ENCODE peak calls at places on chromosomes 11 and 22, in ten cellular contexts. P is upper lobe of right lung; T is spleen; N is ovary; V is naive thymus-derived CD4-positive, alpha-beta T cell; U is AG04450; K is kidney epithelial cell; A is lower lobe of right lung; B is right atrium auricular region; J is cardiac fibroblast. Q is an unnamed sample.

GRCh38 chr22:47122441-47123000 is 360.1 kb downstream of the TBC1D22A start:
- DNase-seq in P (peak; percentile 39), T (peak; percentile 41), N (peak; percentile 14), V (no peak), U (no peak), K (no peak), A (no peak), B (no peak), J (no peak), Q (no peak)

GRCh38 chr22:43481528-43482309 is 69.9 kb downstream of the MPPED1 start:
- DNase-seq in P (no peak), T (peak; percentile 78), N (no peak), V (peak; percentile 40), U (no peak), K (no peak), A (no peak), B (no peak), J (no peak), Q (no peak)

GRCh38 chr11:2783536-2784082 is 83.8 kb upstream of the KCNQ1OT1 start:
- DNase-seq in P (no peak), T (no peak), N (no peak), V (no peak), U (no peak), K (no peak), A (no peak), B (no peak), J (no peak), Q (no peak)

GRCh38 chr22:46379301-46379930 is 43.9 kb downstream of the TRMU start:
- DNase-seq in P (no peak), T (no peak), N (no peak), V (no peak), U (no peak), K (peak; percentile 67), A (peak; percentile 63), B (no peak), J (no peak), Q (no peak)

GRCh38 chr11:47502767-47503166 is 50.2 kb downstream of the CELF1 start:
- DNase-seq in P (no peak), T (no peak), N (no peak), V (no peak), U (no peak), K (no peak), A (no peak), B (no peak), J (no peak), Q (no peak)

GRCh38 chr11:8080069-8080670 is 841 bp upstream of the TUB start:
- DNase-seq in P (no peak), T (no peak), N (no peak), V (no peak), U (no peak), K (no peak), A (no peak), B (no peak), J (no peak), Q (no peak)

GRCh38 chr11:111624602-111625001 is 22.4 kb downstream of the SIK2 start:
- DNase-seq in P (no peak), T (no peak), N (no peak), V (no peak), U (no peak), K (no peak), A (no peak), B (no peak), J (peak; percentile 54), Q (no peak)

GRCh38 chr11:129694538-129694937 is 121.1 kb upstream of the TMEM45B start:
- DNase-seq in P (peak; percentile 54), T (no peak), N (no peak), V (no peak), U (no peak), K (no peak), A (no peak), B (no peak), J (no peak), Q (no peak)

GRCh38 chr11:57566035-57566504 is 1.4 kb downstream of the UBE2L6 start:
- DNase-seq in P (no peak), T (no peak), N (no peak), V (peak; percentile 42), U (no peak), K (no peak), A (no peak), B (peak; percentile 69), J (peak; percentile 60), Q (no peak)

GRCh38 chr11:19756675-19757475 is 44.2 kb downstream of the NAV2 start:
- DNase-seq in P (no peak), T (no peak), N (peak; percentile 64), V (no peak), U (no peak), K (no peak), A (no peak), B (no peak), J (peak; percentile 60), Q (no peak)
- H3K4me3 ChIP-seq in P (no peak overlapping the region), T (no peak overlapping the region), N (no peak overlapping the region), V (no peak overlapping the region), U (no peak overlapping the region), K (no peak overlapping the region), A (no peak overlapping the region), B (no peak overlapping the region), J (no peak overlapping the region), Q (no peak overlapping the region)

GRCh38 chr11:65745049-65745448 is 24.5 kb upstream of the RNASEH2C start:
- DNase-seq in P (no peak), T (no peak), N (no peak), V (no peak), U (no peak), K (no peak), A (no peak), B (no peak), J (no peak), Q (no peak)
- H3K4me3 ChIP-seq in P (no peak overlapping the region), T (no peak overlapping the region), N (no peak overlapping the region), V (no peak overlapping the region), U (no peak overlapping the region), K (no peak overlapping the region), A (no peak overlapping the region), B (no peak overlapping the region), J (no peak overlapping the region), Q (no peak overlapping the region)

GRCh38 chr11:66418986-66419308 is 1.9 kb upstream of the NPAS4 start:
- DNase-seq in P (no peak), T (no peak), N (no peak), V (no peak), U (no peak), K (no peak), A (no peak), B (no peak), J (no peak), Q (no peak)

GRCh38 chr11:66421492-66422205 is 814 bp downstream of the NPAS4 start:
- DNase-seq in P (peak; percentile 90), T (peak; percentile 91), N (peak; percentile 97), V (peak; percentile 89), U (peak; percentile 77), K (no peak), A (peak; percentile 88), B (peak; percentile 88), J (peak; percentile 94), Q (peak; percentile 54)

GRCh38 chr11:66420671-66421476 is at the start of gene NPAS4:
- DNase-seq in P (no peak), T (no peak), N (no peak), V (no peak), U (no peak), K (no peak), A (no peak), B (no peak), J (no peak), Q (no peak)

GRCh38 chr11:66418168-66418985 is 2.5 kb upstream of the NPAS4 start:
- DNase-seq in P (no peak), T (no peak), N (peak; percentile 78), V (peak; percentile 47), U (peak; percentile 91), K (peak; percentile 63), A (peak; percentile 58), B (peak; percentile 78), J (peak; percentile 97), Q (peak; percentile 84)

GRCh38 chr11:66419825-66420224 is 1.0 kb upstream of the NPAS4 start:
- DNase-seq in P (no peak), T (no peak), N (no peak), V (no peak), U (no peak), K (no peak), A (no peak), B (no peak), J (no peak), Q (no peak)
- H3K4me3 ChIP-seq in P (no peak overlapping the region), T (no peak overlapping the region), N (no peak overlapping the region), V (no peak overlapping the region), U (no peak overlapping the region), K (no peak overlapping the region), A (no peak overlapping the region), B (no peak overlapping the region), J (no peak overlapping the region), Q (no peak overlapping the region)

GRCh38 chr22:27573280-27573711 is 228.3 kb downstream of the MN1 start:
- DNase-seq in P (no peak), T (peak; percentile 29), N (no peak), V (no peak), U (no peak), K (no peak), A (no peak), B (no peak), J (no peak), Q (no peak)
- H3K4me3 ChIP-seq in P (no peak overlapping the region), T (no peak overlapping the region), N (no peak overlapping the region), V (no peak overlapping the region), U (no peak overlapping the region), K (no peak overlapping the region), A (no peak overlapping the region), B (no peak overlapping the region), J (no peak overlapping the region), Q (no peak overlapping the region)